ENCODE peak calls at places on chromosomes 12 and 14, in five cellular contexts. J, I, Q, P and T are unnamed samples.

GRCh38 chr12:78898416-78898815 is 33.8 kb downstream of the SYT1 start:
- DNase-seq in J (peak; percentile 18), I (no peak), Q (no peak), P (peak; percentile 24), T (no peak)

GRCh38 chr14:101849125-101849524 is 87.6 kb downstream of the PPP2R5C start:
- DNase-seq in J (peak; percentile 27), I (no peak), Q (no peak), P (no peak), T (no peak)

GRCh38 chr14:60561845-60562746 is 53.1 kb downstream of the SIX6 start:
- DNase-seq in J (peak; percentile 79), I (no peak), Q (peak; percentile 52), P (no peak), T (no peak)

GRCh38 chr12:121582583-121583333 is 1.9 kb upstream of the KDM2B start:
- DNase-seq in J (peak; percentile 79), I (no peak), Q (no peak), P (no peak), T (no peak)

GRCh38 chr14:99264691-99265090 is 7.3 kb downstream of the BCL11B start:
- DNase-seq in J (no peak), I (no peak), Q (no peak), P (no peak), T (peak; percentile 28)

GRCh38 chr12:109160433-109160832 is 44.0 kb downstream of the ACACB start:
- DNase-seq in J (peak; percentile 3), I (no peak), Q (no peak), P (no peak), T (no peak)

GRCh38 chr12:68904351-68904982 is 28.5 kb downstream of the CPM start:
- DNase-seq in J (no peak), I (no peak), Q (no peak), P (no peak), T (no peak)

GRCh38 chr14:37172936-37173613 is 669 bp upstream of the SLC25A21 start:
- DNase-seq in J (no peak), I (no peak), Q (no peak), P (no peak), T (no peak)

GRCh38 chr12:103505371-103506236 is 9.8 kb upstream of the C12orf42 start:
- DNase-seq in J (no peak), I (peak; percentile 63), Q (no peak), P (no peak), T (no peak)

GRCh38 chr14:64400829-64401459 is 12.8 kb downstream of the MTHFD1 start:
- DNase-seq in J (no peak), I (no peak), Q (no peak), P (peak; percentile 56), T (no peak)

GRCh38 chr12:68016136-68016535 is 26.9 kb downstream of the IFNG-AS1 start:
- DNase-seq in J (no peak), I (no peak), Q (no peak), P (no peak), T (no peak)

GRCh38 chr12:130872179-130873096 is 572 bp downstream of the RAN start:
- DNase-seq in J (peak; percentile 74), I (peak; percentile 73), Q (peak; percentile 46), P (peak; percentile 53), T (peak; percentile 45)

GRCh38 chr12:25937096-25937495 is 21.4 kb upstream of the RASSF8 start:
- DNase-seq in J (no peak), I (no peak), Q (no peak), P (no peak), T (no peak)

GRCh38 chr12:25938581-25938980 is 19.9 kb upstream of the RASSF8 start:
- DNase-seq in J (no peak), I (no peak), Q (no peak), P (no peak), T (no peak)

GRCh38 chr12:25942709-25943108 is 15.8 kb upstream of the RASSF8 start:
- DNase-seq in J (no peak), I (no peak), Q (no peak), P (no peak), T (no peak)

GRCh38 chr12:25940886-25941285 is 17.6 kb upstream of the RASSF8 start:
- DNase-seq in J (no peak), I (no peak), Q (no peak), P (no peak), T (no peak)

GRCh38 chr12:25939606-25940005 is 18.9 kb upstream of the RASSF8 start:
- DNase-seq in J (no peak), I (no peak), Q (no peak), P (no peak), T (no peak)
- H3K4me3 ChIP-seq in J (no peak overlapping the region), I (no peak overlapping the region), Q (no peak overlapping the region), P (no peak overlapping the region), T (no peak overlapping the region)

GRCh38 chr14:71523630-71524320 is 408.5 kb upstream of the RGS6 start:
- DNase-seq in J (no peak), I (no peak), Q (no peak), P (no peak), T (no peak)
- H3K4me3 ChIP-seq in J (no peak overlapping the region), I (no peak overlapping the region), Q (no peak overlapping the region), P (no peak overlapping the region), T (no peak overlapping the region)

DNA sequence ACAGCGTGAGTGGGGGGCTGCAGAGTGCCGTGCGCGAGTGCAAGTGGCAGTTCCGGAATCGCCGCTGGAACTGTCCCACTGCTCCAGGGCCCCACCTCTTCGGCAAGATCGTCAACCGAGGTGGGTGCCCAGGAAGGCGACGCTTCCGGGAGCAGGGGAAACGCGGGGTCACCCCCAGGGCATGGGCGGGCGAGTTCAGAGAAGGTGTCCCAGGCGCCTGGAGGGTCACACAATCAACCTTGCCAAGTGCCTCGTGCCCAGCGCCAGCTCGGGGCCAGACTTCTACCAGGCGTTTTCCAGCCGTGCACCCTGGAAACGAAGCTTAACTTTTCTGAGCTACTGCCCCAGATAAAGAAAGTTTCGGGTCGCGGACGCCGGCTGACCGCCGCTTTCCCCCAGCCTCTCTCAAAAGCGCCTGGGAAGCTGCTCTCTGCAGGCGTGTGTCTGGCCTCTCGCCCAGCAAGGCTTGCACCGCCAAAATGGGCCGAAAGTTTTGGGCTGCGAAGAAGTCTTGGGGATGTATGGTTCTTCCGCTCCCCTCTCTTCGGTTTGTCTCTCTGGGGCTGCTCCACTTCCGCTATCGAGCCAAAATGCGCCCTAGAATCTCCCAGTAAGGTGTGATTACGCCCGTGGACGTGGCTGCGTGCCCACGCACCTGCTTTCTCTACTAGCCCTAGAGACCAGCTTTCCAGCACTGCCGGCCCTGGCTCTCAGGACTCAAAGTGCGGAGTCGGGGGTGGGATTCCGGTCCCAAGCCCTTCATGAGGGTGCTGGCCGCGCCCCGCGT is 1.7 kb downstream of the WNT1 start:
- DNase-seq in J (no peak), I (no peak), Q (no peak), P (no peak), T (peak; percentile 67)
- H3K4me3 ChIP-seq in J (peak overlapping the region; percentile 16), I (peak overlapping the region; percentile 82), Q (no peak overlapping the region), P (peak overlapping the region; percentile 9), T (peak overlapping the region; percentile 68)

GRCh38 chr12:86373813-86374212 is 117.6 kb upstream of the MGAT4C start:
- DNase-seq in J (no peak), I (no peak), Q (no peak), P (no peak), T (no peak)

GRCh38 chr12:86376052-86376451 is 119.9 kb upstream of the MGAT4C start:
- DNase-seq in J (peak; percentile 24), I (no peak), Q (no peak), P (no peak), T (no peak)

DNA sequence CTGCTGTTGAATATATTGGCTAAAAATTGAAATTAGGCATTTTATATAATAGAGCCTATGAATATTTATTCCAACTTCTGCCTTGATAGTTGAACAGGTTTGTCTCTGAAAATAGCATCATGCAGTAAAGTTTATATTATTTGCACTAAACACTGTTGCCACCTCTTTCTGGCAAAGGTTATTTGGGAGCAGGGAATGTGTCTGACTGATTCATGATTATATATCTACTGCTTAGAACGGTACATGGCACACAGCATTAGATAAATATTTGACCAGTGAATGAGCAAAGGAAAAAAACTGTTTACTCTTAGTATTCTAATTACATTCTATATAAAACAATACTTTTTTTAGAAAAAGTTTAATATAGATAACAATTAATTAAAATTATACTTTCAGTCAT is 123.1 kb upstream of the MGAT4C start:
- DNase-seq in J (no peak), I (no peak), Q (no peak), P (no peak), T (no peak)
- H3K4me3 ChIP-seq in J (no peak overlapping the region), I (no peak overlapping the region), Q (no peak overlapping the region), P (no peak overlapping the region), T (no peak overlapping the region)

GRCh38 chr14:89613260-89614008 is 196.4 kb upstream of the FOXN3 start:
- DNase-seq in J (no peak), I (no peak), Q (no peak), P (no peak), T (no peak)
- H3K4me3 ChIP-seq in J (no peak overlapping the region), I (peak overlapping the region; percentile 16), Q (no peak overlapping the region), P (no peak overlapping the region), T (peak overlapping the region; percentile 74)